ENCODE peak calls at places on chromosomes 3 and 15, in seven cellular contexts. S is HepG2, C is GM12892, O is K562, B is SK-N-SH, U is GM12878, T is H1. N is an unnamed sample.
A peak's percentile ranks its signal among the peaks of the same experiment; 100 is the strongest.

GRCh38 chr15:96402403-96402802 is 71.9 kb downstream of the NR2F2 start:
- DNase-seq in T (no peak), U (no peak), S (no peak), B (no peak), O (no peak), C (no peak), N (no peak)

GRCh38 chr15:42130246-42130986 is 26.0 kb downstream of the PLA2G4F start:
- DNase-seq in T (no peak), B (no peak), U (no peak), O (no peak), S (no peak), C (no peak), N (no peak)

GRCh38 chr3:64936570-64936969 is 248.8 kb upstream of the ADAMTS9 start:
- DNase-seq in T (no peak), B (no peak), C (no peak), S (no peak), O (no peak), U (no peak), N (no peak)

GRCh38 chr15:98383571-98383970 is 264.8 kb upstream of the IGF1R start:
- DNase-seq in S (no peak), O (no peak), T (no peak), B (no peak), C (no peak), U (no peak), N (no peak)

GRCh38 chr15:47803767-47804166 is 86.5 kb downstream of the SEMA6D start:
- DNase-seq in C (no peak), U (no peak), S (no peak), T (no peak), O (no peak), B (no peak), N (no peak)

GRCh38 chr15:96122077-96123027 is 208.1 kb upstream of the NR2F2 start:
- DNase-seq in T (no peak), O (no peak), U (no peak), C (no peak), S (peak; percentile 7), B (no peak), N (no peak)

GRCh38 chr3:167978071-167978470 is 117.7 kb downstream of the GOLIM4 start:
- DNase-seq in S (no peak), T (no peak), U (no peak), C (no peak), O (peak; percentile 14), B (no peak), N (no peak)

GRCh38 chr15:24823473-24823872 is 131.3 kb upstream of the SNRPN start:
- DNase-seq in S (no peak), U (no peak), C (no peak), O (peak; percentile 10), T (peak; percentile 98), B (peak; percentile 55), N (no peak)

GRCh38 chr3:197186887-197187588 is 111.4 kb downstream of the DLG1 start:
- DNase-seq in S (peak; percentile 63), C (no peak), U (peak; percentile 40), T (no peak), B (peak; percentile 55), O (peak; percentile 40), N (peak; percentile 9)

GRCh38 chr15:100786139-100786531 is 93.5 kb upstream of the ALDH1A3 start:
- DNase-seq in S (no peak), U (no peak), B (no peak), C (no peak), T (no peak), O (no peak), N (no peak)

GRCh38 chr15:77542491-77543001 is 90.2 kb downstream of the LINGO1 start:
- DNase-seq in S (no peak), B (no peak), T (no peak), O (no peak), C (no peak), U (no peak), N (no peak)

GRCh38 chr3:23650371-23651140 is 155.2 kb upstream of the UBE2E1 start:
- DNase-seq in O (no peak), S (no peak), C (no peak), U (no peak), T (no peak), B (no peak), N (no peak)

GRCh38 chr3:86792316-86792715 is 198.6 kb downstream of the VGLL3 start:
- DNase-seq in T (no peak), C (no peak), S (no peak), O (no peak), U (no peak), B (no peak), N (no peak)

GRCh38 chr3:113136071-113136470 is 75.3 kb upstream of the BOC start:
- DNase-seq in U (no peak), O (no peak), T (no peak), B (no peak), C (no peak), S (no peak), N (no peak)

GRCh38 chr3:51333021-51333420 is 52.1 kb upstream of the MANF start:
- DNase-seq in T (no peak), U (no peak), O (no peak), B (no peak), S (no peak), C (no peak), N (no peak)

GRCh38 chr15:48806151-48806550 is 4.7 kb downstream of the CEP152 start:
- DNase-seq in C (no peak), O (no peak), U (no peak), T (no peak), S (no peak), B (no peak), N (no peak)

GRCh38 chr3:119427669-119428068 is 35.7 kb downstream of the TMEM39A start:
- DNase-seq in C (no peak), U (no peak), O (no peak), T (no peak), S (no peak), B (no peak), N (no peak)

GRCh38 chr15:74795961-74796625 is 14.2 kb downstream of the CSK start:
- DNase-seq in C (no peak), S (no peak), U (no peak), B (no peak), T (no peak), O (no peak), N (no peak)

GRCh38 chr3:172213168-172213567 is 173.8 kb downstream of the FNDC3B start:
- DNase-seq in T (no peak), U (peak; percentile 49), O (no peak), S (no peak), C (no peak), B (no peak), N (no peak)

GRCh38 chr15:96331141-96331941 is 841 bp downstream of the NR2F2 start:
- DNase-seq in U (no peak), T (no peak), S (no peak), B (peak; percentile 76), C (no peak), O (peak; percentile 52), N (no peak)

GRCh38 chr3:43921056-43921455 is 230.3 kb downstream of the ABHD5 start:
- DNase-seq in S (no peak), O (no peak), B (no peak), T (no peak), C (no peak), U (no peak), N (no peak)
- TF ChIP-seq TAF1 in S (no peak), O (no peak), B (no peak), T (no peak), C (no peak), U (no peak), N (no peak)

DNA sequence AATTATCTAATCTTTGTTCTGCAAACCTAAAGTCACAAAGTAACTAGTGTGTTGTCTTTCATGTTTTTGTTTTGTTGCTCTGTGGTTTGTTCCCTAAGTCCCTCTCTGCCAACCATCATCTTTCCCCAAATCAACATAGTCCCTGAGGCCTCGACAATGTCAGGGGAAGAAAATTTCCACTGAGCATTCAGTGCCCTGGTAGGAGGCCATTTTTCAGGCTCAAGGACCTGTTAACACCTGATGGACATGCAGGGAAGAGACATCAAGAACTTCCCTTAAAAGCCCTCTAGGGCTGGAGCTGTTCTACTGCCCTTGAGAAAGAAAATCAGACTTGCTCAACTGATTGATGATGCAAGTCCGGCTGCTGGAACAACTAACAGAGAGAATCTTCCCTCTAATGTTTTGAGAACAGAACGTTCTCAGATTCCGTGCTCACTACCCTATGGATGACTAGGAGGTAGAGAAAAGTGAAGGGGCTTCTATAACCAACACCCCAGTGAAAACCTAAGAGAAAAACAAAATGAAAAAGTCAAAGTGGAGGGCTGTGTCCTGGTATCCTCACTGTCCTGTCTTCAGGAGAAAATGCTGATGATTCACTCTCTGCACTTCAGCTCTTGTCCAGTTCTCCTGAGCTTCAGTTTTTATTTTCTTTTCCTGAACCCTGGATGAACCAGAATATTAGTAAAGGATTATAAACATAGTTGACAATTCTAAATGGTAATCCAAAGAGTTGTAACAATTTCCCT is 373.1 kb downstream of the FOXP1 start:
- DNase-seq in T (no peak), O (peak; percentile 15), U (no peak), B (no peak), S (peak; percentile 87), C (no peak), N (no peak)
- TF ChIP-seq POLR2AphosphoS5 in T (no peak), O (no peak), U (no peak), B (no peak), S (no peak), C (no peak), N (no peak)

DNA sequence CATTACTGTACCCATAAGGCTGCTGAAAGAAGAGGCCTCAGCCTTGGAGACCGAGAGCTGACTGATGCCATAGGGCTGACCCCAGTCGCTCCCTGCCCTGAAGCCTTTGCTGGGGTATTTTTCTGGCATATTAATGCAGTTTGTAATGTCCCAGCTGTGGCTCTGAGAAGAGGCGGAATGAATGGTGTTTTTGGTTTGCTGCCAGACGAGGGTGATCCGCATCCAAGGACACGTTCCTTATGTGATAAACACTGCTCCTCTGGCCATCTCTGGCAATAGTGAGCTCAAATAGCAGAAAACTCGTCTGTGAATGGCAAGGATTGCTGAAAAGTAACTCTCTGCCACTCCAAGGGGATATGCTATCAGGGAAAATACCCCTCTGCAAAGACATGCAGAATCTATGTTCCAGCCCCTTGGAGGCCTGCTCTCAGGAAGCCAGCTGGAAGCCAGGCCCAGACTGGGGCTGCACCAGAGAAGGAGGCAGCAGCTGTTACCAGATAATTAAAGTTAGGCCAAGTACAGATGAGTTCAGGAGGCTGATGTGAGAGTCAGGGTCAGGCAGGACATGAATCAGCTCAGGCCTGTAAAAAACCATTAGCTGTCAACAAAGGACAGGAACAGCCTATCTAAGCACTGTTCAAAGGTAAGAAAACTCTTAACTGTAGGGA is 28.9 kb upstream of the KLHL6 start:
- DNase-seq in T (no peak), U (no peak), S (no peak), C (no peak), O (no peak), B (peak; percentile 62), N (no peak)
- TF ChIP-seq TAF1 in T (no peak), U (no peak), S (no peak), C (no peak), O (no peak), B (no peak), N (no peak)

DNA sequence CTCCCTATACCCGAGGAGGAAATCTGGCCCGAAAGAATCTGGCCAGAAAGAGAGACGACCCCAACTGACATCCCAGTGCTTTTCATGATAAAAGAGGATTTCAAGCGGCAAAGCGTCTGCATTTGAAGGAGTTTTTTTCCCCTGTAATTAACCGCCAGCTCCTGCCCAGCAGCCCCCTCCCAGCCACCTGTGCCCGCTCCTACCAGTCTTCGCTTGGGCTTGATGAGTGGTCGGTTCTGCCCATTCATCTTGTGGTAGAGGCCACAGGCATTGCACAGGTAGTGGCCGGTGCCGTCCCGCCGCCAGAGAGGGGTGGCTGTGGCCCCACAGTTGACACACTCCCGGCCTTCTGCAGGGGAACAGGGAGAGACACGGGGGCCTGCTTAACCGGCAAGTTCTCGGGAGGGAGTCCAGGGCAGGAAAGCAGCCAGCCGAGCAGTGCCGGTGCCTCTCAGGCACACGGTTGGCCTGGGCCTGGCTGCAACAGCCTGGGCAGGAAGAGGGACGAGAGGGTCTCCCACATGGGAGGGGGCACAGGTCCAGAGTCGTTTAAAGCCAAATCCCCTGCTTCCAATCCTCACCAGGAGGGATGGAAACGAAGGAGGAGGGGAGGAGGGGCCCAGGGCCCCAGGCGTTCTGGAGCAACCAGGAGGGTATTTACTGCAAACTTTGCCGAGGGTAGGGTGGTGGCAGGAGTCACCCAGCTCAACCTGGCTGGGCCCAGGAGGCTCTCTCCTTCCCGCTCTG is 9.2 kb downstream of the GATA2 start:
- DNase-seq in C (no peak), T (no peak), O (no peak), B (no peak), S (no peak), U (no peak), N (no peak)
- TF ChIP-seq POLR2AphosphoS5 in C (no peak), T (no peak), O (peak; percentile 8), B (no peak), S (no peak), U (no peak), N (no peak)